ENCODE peak calls at places on chromosomes 4 and X, in eight cellular contexts. C is pancreas; F is left cardiac atrium; M is stimulated activated CD4-positive, alpha-beta T cell treated with anti-CD3 and anti-CD28 coated beads, TNF-alpha, amount 100 ng/mL, for 4 hours; Q is activated CD4-positive, alpha-beta T cell treated with anti-CD3 and anti-CD28 coated beads, Interleukin-2, amount 10 ng/mL, durations not matched to agents 7 days and 5 days; T is right atrium auricular region; H is breast epithelium; N is HT-29. D is an unnamed sample.

GRCh38 chr4:146243141-146243882 is 29.0 kb downstream of the REELD1 start:
- DNase-seq in M (peak; percentile 36), Q (peak; percentile 33), F (peak; percentile 40), N (no peak), H (no peak), T (no peak), C (no peak), D (no peak)

GRCh38 chrX:41781500-41781899 is 57.5 kb downstream of the GPR82 start:
- DNase-seq in T (no peak), H (no peak), C (no peak), N (peak; percentile 38), M (no peak), Q (peak; percentile 20), F (no peak), D (no peak)

GRCh38 chrX:145803508-145803907 is 14.1 kb upstream of the SLITRK2 start:
- DNase-seq in Q (no peak), H (no peak), M (no peak), T (no peak), N (no peak), F (no peak), C (no peak), D (no peak)

GRCh38 chrX:39782276-39782675 is 315.5 kb downstream of the BCOR start:
- DNase-seq in T (no peak), N (no peak), C (no peak), M (no peak), Q (no peak), H (no peak), F (no peak), D (no peak)

GRCh38 chr4:40749717-40750460 is at the start of gene NSUN7:
- DNase-seq in T (no peak), F (peak; percentile 62), C (peak; percentile 93), N (peak; percentile 80), Q (peak; percentile 34), H (peak; percentile 87), M (no peak), D (no peak)

GRCh38 chrX:104662694-104663093 is 96.7 kb downstream of the IL1RAPL2 start:
- DNase-seq in M (no peak), T (no peak), Q (no peak), C (no peak), H (no peak), F (no peak), N (no peak), D (no peak)

GRCh38 chr4:74189331-74190043 is 31.6 kb downstream of the MTHFD2L start:
- DNase-seq in F (no peak), C (no peak), H (no peak), M (no peak), N (peak; percentile 83), T (no peak), Q (peak; percentile 37), D (no peak)

GRCh38 chr4:109276482-109277095 is 25.9 kb downstream of the COL25A1 start:
- DNase-seq in C (no peak), N (no peak), F (no peak), M (no peak), H (no peak), Q (no peak), T (no peak), D (no peak)

GRCh38 chr4:98298022-98298421 is 36.8 kb downstream of the RAP1GDS1 start:
- DNase-seq in Q (no peak), F (no peak), C (no peak), M (no peak), T (no peak), H (no peak), N (no peak), D (no peak)

GRCh38 chr4:66955784-66956183 is 589.5 kb downstream of the CENPC start:
- DNase-seq in C (no peak), H (no peak), N (no peak), M (no peak), T (no peak), Q (no peak), F (no peak), D (no peak)

GRCh38 chr4:69707807-69708206 is 52.6 kb downstream of the SULT1B1 start:
- DNase-seq in M (no peak), Q (no peak), H (no peak), T (no peak), F (no peak), C (no peak), N (peak; percentile 18), D (no peak)

GRCh38 chrX:105211051-105211575 is 9.4 kb downstream of the TEX13A start:
- DNase-seq in M (no peak), C (no peak), Q (no peak), T (no peak), F (no peak), N (no peak), H (no peak), D (no peak)

GRCh38 chrX:2696698-2697215 is 5.7 kb downstream of the CD99 start:
- DNase-seq in Q (peak; percentile 77), T (no peak), M (peak; percentile 37), H (no peak), C (no peak), N (no peak), F (no peak), D (no peak)